ENCODE peak calls at places on chromosomes 7 and 10, in ten cellular contexts. S, E, M, K, I, P, R, J, C and N are unnamed samples.

GRCh38 chr7:6392712-6393666 is 54.8 kb downstream of the DAGLB start:
- DNase-seq in C (peak; percentile 85), K (no peak), R (peak; percentile 69), P (peak; percentile 98), J (peak; percentile 56), E (peak; percentile 58), M (no peak), S (peak; percentile 89), I (peak; percentile 95), N (peak; percentile 49)

GRCh38 chr7:43135129-43135528 is 22.7 kb downstream of the HECW1 start:
- DNase-seq in K (peak; percentile 34), I (no peak), R (peak; percentile 48), S (no peak), P (no peak), E (no peak), M (peak; percentile 82), C (no peak), J (no peak), N (no peak)

GRCh38 chr7:55420535-55420934 is 55.4 kb downstream of the LANCL2 start:
- DNase-seq in S (no peak), C (no peak), P (no peak), J (no peak), R (no peak), M (no peak), K (no peak), I (no peak), E (no peak), N (no peak)

GRCh38 chr10:57706576-57707299 is 561.0 kb downstream of the IPMK start:
- DNase-seq in E (no peak), C (no peak), I (no peak), M (peak; percentile 68), K (no peak), J (no peak), P (no peak), S (no peak), R (no peak), N (no peak)

GRCh38 chr7:27173412-27174076 is 576 bp downstream of the HOXA10 start:
- DNase-seq in K (no peak), S (peak; percentile 28), J (no peak), R (no peak), C (peak; percentile 74), M (peak; percentile 48), I (peak; percentile 34), P (peak; percentile 47), E (peak; percentile 91), N (no peak)

GRCh38 chr10:100980327-100981110 is 6.8 kb downstream of the MRPL43 start:
- DNase-seq in K (no peak), S (peak; percentile 18), J (no peak), E (no peak), R (no peak), C (peak; percentile 46), P (no peak), I (peak; percentile 3), M (no peak), N (no peak)

GRCh38 chr7:29352041-29352440 is 157.5 kb downstream of the CHN2 start:
- DNase-seq in I (no peak), M (no peak), R (no peak), K (no peak), E (no peak), J (no peak), P (no peak), C (no peak), S (no peak), N (peak; percentile 37)

GRCh38 chr7:38232475-38233366 is 40.7 kb downstream of the TARP start:
- DNase-seq in E (peak; percentile 89), J (peak; percentile 82), R (no peak), K (no peak), M (no peak), P (peak; percentile 47), S (peak; percentile 40), C (no peak), I (peak; percentile 52), N (peak; percentile 77)

GRCh38 chr10:85508159-85508558 is 858.4 kb downstream of the GRID1 start:
- DNase-seq in J (no peak), M (no peak), R (no peak), C (no peak), E (no peak), K (no peak), P (no peak), S (no peak), I (no peak), N (no peak)

GRCh38 chr7:112067609-112068540 is 138.3 kb downstream of the DOCK4 start:
- DNase-seq in I (no peak), C (no peak), R (no peak), M (no peak), K (no peak), P (no peak), J (no peak), S (no peak), E (no peak), N (no peak)

GRCh38 chr7:129452589-129453231 is 18.5 kb downstream of the STRIP2 start:
- DNase-seq in R (no peak), J (no peak), S (no peak), I (no peak), P (no peak), M (no peak), K (no peak), E (no peak), C (no peak), N (no peak)

GRCh38 chr7:37234928-37235327 is 213.7 kb downstream of the ELMO1 start:
- DNase-seq in E (no peak), J (no peak), I (no peak), M (peak; percentile 70), S (no peak), R (peak; percentile 8), C (no peak), K (no peak), P (no peak), N (no peak)

GRCh38 chr10:46263831-46264268 is 22.9 kb upstream of the ANTXRL start:
- DNase-seq in P (peak; percentile 12), S (peak; percentile 14), K (no peak), R (no peak), C (no peak), I (no peak), M (no peak), J (no peak), E (peak; percentile 50), N (no peak)

GRCh38 chr10:132793871-132794849 is 8.2 kb upstream of the NKX6-2 start:
- DNase-seq in E (no peak), S (no peak), K (no peak), I (no peak), P (no peak), R (no peak), J (no peak), C (no peak), M (no peak), N (no peak)

GRCh38 chr10:96587255-96588059 is 645 bp upstream of the TM9SF3 start:
- DNase-seq in J (no peak), E (no peak), K (peak; percentile 94), I (peak; percentile 70), S (peak; percentile 66), R (peak; percentile 48), P (peak; percentile 57), M (peak; percentile 76), C (peak; percentile 91), N (peak; percentile 42)

DNA sequence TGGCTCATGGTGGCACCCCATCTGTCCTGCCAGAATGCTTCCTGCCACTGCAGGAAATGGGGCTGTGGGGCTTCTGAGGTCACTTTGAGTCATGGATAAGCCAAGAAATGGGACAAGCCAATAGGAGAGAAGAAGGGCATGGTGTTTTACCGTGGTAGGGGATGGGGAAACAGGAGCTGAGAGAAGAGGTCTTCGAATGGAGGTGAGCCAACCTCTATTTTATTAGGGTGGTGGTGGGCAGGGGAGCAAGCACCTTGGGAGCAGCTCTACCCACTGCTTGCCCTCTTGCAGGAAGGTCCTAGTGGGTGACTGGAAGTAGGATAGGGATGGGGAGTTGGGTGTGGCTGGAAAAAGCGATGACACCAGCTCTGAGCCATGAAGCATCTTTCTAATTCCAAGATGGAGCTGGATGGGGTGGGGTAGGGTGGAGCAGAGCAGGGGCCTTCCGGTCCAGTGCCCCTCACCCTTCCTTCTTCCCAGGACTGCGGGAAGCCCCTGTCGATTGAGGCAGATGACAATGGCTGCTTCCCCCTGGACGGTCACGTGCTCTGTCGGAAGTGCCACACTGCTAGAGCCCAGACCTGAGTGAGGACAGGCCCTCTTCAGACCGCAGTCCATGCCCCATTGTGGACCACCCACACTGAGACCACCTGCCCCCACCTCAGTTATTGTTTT is 9.1 kb downstream of the ZYX start:
- DNase-seq in C (no peak), I (no peak), M (no peak), J (no peak), P (no peak), S (no peak), R (no peak), K (no peak), E (no peak), N (no peak)
- TF ChIP-seq POLR2AphosphoS5 in C (no peak), I (no peak), M (peak; percentile 65), J (no peak), P (no peak), S (no peak), R (no peak), K (no peak), E (peak; percentile 17), N (no peak)

DNA sequence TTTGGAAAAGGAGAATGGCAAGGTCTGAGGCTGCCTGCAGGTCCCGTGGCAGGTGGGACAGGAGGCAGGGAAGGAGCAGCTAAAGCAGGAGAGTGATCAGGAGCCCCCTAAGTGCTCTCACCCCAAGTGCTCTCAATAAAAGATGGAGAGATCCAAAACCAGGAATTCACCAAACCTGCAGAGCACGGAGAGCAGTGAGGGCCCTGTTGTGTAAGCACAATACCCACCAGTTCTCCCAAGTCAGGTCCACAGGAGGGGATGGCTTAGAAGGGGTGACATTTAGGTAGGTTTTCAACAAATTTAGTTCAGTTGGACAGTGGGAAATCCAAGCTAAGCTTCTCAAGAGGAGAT is 40.8 kb downstream of the GNA12 start:
- DNase-seq in C (no peak), M (no peak), I (no peak), P (no peak), R (no peak), J (no peak), S (no peak), K (no peak), E (peak; percentile 41), N (no peak)
- H3K27ac ChIP-seq in C (no peak overlapping the region), M (peak overlapping the region; percentile 61), I (peak overlapping the region; percentile 45), P (no peak overlapping the region), R (no peak overlapping the region), J (no peak overlapping the region), S (peak overlapping the region; percentile 61), K (no peak overlapping the region), E (no peak overlapping the region), N (no peak overlapping the region)

GRCh38 chr10:129960493-129961273 is 3.4 kb downstream of the EBF3 start:
- DNase-seq in I (no peak), M (no peak), E (no peak), C (no peak), R (no peak), P (no peak), J (no peak), K (no peak), S (no peak), N (no peak)
- H3K27me3 ChIP-seq in I (peaks cover 98% of the 10 kb centered on the region), M (peaks cover 98% of the 10 kb centered on the region), E (peaks cover 97% of the 10 kb centered on the region), C (peaks cover 71% of the 10 kb centered on the region), R (no peaks in the 10 kb centered on the region), P (peaks cover 30% of the 10 kb centered on the region), J (no peaks in the 10 kb centered on the region), K (peaks cover 80% of the 10 kb centered on the region), S (peaks cover 71% of the 10 kb centered on the region), N (peaks cover 25% of the 10 kb centered on the region)

DNA sequence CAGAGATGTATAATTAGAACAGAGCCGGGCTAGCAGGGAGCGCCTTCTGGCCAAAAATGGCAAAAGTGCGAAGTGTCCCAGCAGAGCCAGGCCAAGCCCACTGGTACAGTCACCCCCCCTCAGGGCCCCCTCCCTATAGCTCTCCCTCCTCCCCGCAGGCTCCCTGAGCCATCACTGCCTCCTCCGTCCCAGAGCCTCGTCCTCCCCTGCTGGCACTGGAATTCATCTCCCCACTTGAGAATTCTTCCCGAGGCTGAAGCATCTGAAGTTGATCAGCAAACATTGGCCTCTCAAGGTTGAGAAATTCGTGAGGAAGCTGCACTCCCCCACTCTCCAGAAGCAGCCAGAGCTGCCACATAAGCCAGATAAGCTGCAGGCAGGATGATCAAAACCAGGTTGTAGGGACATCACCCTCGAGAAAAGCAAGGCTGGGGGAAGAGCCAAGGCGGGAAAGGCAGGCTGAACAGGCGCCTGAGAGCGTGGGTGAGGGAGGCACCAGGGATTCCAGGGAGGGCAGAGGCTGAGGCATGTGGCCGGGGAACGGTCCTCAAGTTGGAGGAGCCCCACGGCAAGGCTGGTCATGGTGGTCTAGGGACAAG is 23.4 kb downstream of the CAMK2G start:
- DNase-seq in M (peak; percentile 43), K (peak; percentile 93), S (no peak), R (no peak), P (peak; percentile 70), C (peak; percentile 95), I (peak; percentile 52), J (no peak), E (no peak), N (peak; percentile 57)
- TF ChIP-seq POLR2AphosphoS5 in M (no peak), K (peak; percentile 81), S (peak; percentile 63), R (no peak), P (peak; percentile 34), C (peak; percentile 92), I (no peak), J (no peak), E (peak; percentile 56), N (no peak)